ENCODE peak calls at places on chromosomes 11 and 22, in eight cellular contexts. U is Caco-2; H is right cardiac atrium; D is neural progenitor cell; I is tibial artery; Q is osteoblast; S is CD8-positive, alpha-beta T cell; O is AG10803. A is an unnamed sample.

GRCh38 chr11:36229091-36229490 is 60.1 kb downstream of the COMMD9 start:
- DNase-seq in U (no peak), H (no peak), D (no peak), I (no peak), Q (no peak), S (no peak), O (no peak), A (no peak)

GRCh38 chr11:75896843-75897419 is 81.9 kb downstream of the UVRAG start:
- DNase-seq in U (no peak), H (no peak), D (peak), I (no peak), Q (peak), S (no peak), O (peak), A (peak)

GRCh38 chr22:27157090-27157489 is 499.7 kb downstream of the MIAT start:
- DNase-seq in U (no peak), H (no peak), D (no peak), I (no peak), Q (no peak), S (no peak), O (no peak), A (no peak)

GRCh38 chr22:32720924-32721323 is 80.6 kb upstream of the TIMP3 start:
- DNase-seq in U (no peak), H (peak), D (no peak), I (no peak), Q (no peak), S (no peak), O (peak), A (peak)

GRCh38 chr11:57320067-57320718 is 4.6 kb downstream of the TNKS1BP1 start:
- DNase-seq in U (no peak), H (peak), D (no peak), I (no peak), Q (peak), S (no peak), O (no peak), A (no peak)

GRCh38 chr11:75668508-75669297 is at the start of gene MAP6:
- DNase-seq in U (peak), H (peak), D (peak), I (no peak), Q (peak), S (no peak), O (no peak), A (no peak)

GRCh38 chr11:134667505-134667904 is 255.5 kb upstream of the B3GAT1 start:
- DNase-seq in U (peak), H (no peak), D (no peak), I (no peak), Q (no peak), S (no peak), O (no peak), A (no peak)

GRCh38 chr11:35148163-35148562 is 9.2 kb downstream of the CD44 start:
- DNase-seq in U (no peak), H (no peak), D (no peak), I (no peak), Q (no peak), S (peak), O (no peak), A (no peak)

GRCh38 chr11:19577849-19578619 is 134.6 kb upstream of the NAV2 start:
- DNase-seq in U (no peak), H (peak), D (no peak), I (peak), Q (peak), S (no peak), O (peak), A (no peak)

GRCh38 chr22:35839811-35840739 is 122.4 kb downstream of the APOL5 start:
- DNase-seq in U (peak), H (peak), D (peak), I (peak), Q (peak), S (peak), O (peak), A (no peak)

GRCh38 chr11:720642-721346 is 14.8 kb downstream of the EPS8L2 start:
- DNase-seq in U (no peak), H (peak), D (peak), I (peak), Q (peak), S (no peak), O (no peak), A (no peak)

GRCh38 chr11:75450236-75450635 is 17.2 kb upstream of the KLHL35 start:
- DNase-seq in U (no peak), H (no peak), D (no peak), I (no peak), Q (peak), S (no peak), O (no peak), A (no peak)

GRCh38 chr11:19365743-19366410 is 125.1 kb upstream of the E2F8 start:
- DNase-seq in U (no peak), H (peak), D (peak), I (no peak), Q (no peak), S (no peak), O (no peak), A (no peak)

GRCh38 chr11:79249341-79249993 is 191.4 kb downstream of the TENM4 start:
- DNase-seq in U (no peak), H (no peak), D (no peak), I (no peak), Q (no peak), S (no peak), O (peak), A (no peak)

GRCh38 chr22:41021655-41022454 is 70.5 kb upstream of the EP300 start:
- DNase-seq in U (peak), H (peak), D (peak), I (peak), Q (peak), S (peak), O (peak), A (peak)

GRCh38 chr11:65555693-65556231 is 2.4 kb downstream of the LTBP3 start:
- DNase-seq in U (peak), H (peak), D (no peak), I (peak), Q (peak), S (no peak), O (peak), A (no peak)

GRCh38 chr11:78763664-78764063 is 189.0 kb upstream of the NARS2 start:
- DNase-seq in U (no peak), H (no peak), D (no peak), I (no peak), Q (no peak), S (no peak), O (no peak), A (no peak)

GRCh38 chr22:45006101-45006872 is 3.5 kb downstream of the PHF21B start:
- DNase-seq in U (no peak), H (no peak), D (no peak), I (no peak), Q (no peak), S (no peak), O (no peak), A (no peak)

GRCh38 chr22:23501244-23501643 is 78.8 kb downstream of the IGLL1 start:
- DNase-seq in U (no peak), H (no peak), D (no peak), I (peak), Q (peak), S (no peak), O (no peak), A (no peak)

GRCh38 chr22:29707471-29707870 is 12.3 kb upstream of the CABP7 start:
- DNase-seq in U (no peak), H (no peak), D (no peak), I (no peak), Q (peak), S (no peak), O (no peak), A (no peak)

GRCh38 chr11:64359712-64360402 is 895 bp downstream of the RPS6KA4 start:
- DNase-seq in U (no peak), H (peak), D (no peak), I (no peak), Q (no peak), S (no peak), O (no peak), A (no peak)

GRCh38 chr11:129861702-129862107 is 33.7 kb downstream of the NFRKB start:
- DNase-seq in U (peak), H (peak), D (peak), I (no peak), Q (peak), S (no peak), O (peak), A (no peak)

GRCh38 chr11:59918494-59918893 is 19.7 kb upstream of the OOSP1 start:
- DNase-seq in U (no peak), H (no peak), D (no peak), I (no peak), Q (no peak), S (no peak), O (peak), A (no peak)

DNA sequence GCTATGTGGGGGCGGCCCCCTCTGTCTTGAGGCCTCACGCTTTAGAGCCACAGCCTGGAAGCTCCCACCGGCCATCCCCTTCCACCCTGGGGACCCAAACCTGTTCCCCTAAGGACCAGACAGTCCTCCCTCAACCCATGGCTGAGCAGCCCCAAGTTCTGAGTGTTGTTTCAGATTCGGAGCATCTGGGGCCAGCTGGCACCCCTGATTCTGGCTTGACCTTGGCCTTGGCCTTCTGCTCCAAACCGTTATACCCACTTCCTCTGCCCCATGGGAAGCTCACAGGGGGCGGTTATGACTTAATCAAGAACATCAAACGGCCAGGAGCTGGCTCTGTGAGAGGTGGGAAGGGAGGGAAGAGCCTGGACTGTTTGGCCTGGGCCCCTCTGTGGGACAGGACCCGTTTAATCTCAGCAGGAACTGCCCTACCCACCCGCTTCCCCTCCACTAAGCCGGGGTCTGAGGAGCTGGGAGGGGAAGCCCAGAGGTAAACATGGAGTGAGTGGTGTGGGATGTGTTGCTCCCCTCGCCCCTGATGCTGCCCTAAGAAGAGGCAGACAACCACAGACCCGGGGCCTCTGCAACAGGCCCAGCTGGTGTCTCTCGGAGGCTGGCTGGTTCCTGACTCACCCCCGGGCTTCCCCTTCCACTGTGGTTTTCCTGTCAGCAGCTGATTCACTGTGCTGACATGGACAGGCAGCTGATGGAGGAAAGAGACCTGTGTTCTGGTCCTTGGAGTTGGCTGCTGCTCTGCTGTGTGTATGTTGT is 3.4 kb downstream of the CD82 start:
- DNase-seq in U (no peak), H (peak), D (no peak), I (peak), Q (peak), S (peak), O (peak), A (peak)
- H3K4me3 ChIP-seq in U (no peak), H (no peak), D (no peak), I (peak), Q (peak), S (no peak), O (no peak), A (peak)

GRCh38 chr11:47408598-47409439 is 429 bp downstream of the SLC39A13 start:
- DNase-seq in U (peak), H (peak), D (peak), I (peak), Q (peak), S (no peak), O (peak), A (no peak)

GRCh38 chr11:47409440-47410403 is 1.3 kb downstream of the SLC39A13 start:
- DNase-seq in U (no peak), H (peak), D (peak), I (no peak), Q (peak), S (no peak), O (peak), A (no peak)

GRCh38 chr11:47412152-47412746 is 3.9 kb downstream of the SLC39A13 start:
- DNase-seq in U (peak), H (peak), D (peak), I (no peak), Q (peak), S (peak), O (peak), A (no peak)

GRCh38 chr11:47407746-47408590 is at the start of gene SLC39A13:
- DNase-seq in U (peak), H (peak), D (peak), I (peak), Q (peak), S (peak), O (peak), A (peak)

DNA sequence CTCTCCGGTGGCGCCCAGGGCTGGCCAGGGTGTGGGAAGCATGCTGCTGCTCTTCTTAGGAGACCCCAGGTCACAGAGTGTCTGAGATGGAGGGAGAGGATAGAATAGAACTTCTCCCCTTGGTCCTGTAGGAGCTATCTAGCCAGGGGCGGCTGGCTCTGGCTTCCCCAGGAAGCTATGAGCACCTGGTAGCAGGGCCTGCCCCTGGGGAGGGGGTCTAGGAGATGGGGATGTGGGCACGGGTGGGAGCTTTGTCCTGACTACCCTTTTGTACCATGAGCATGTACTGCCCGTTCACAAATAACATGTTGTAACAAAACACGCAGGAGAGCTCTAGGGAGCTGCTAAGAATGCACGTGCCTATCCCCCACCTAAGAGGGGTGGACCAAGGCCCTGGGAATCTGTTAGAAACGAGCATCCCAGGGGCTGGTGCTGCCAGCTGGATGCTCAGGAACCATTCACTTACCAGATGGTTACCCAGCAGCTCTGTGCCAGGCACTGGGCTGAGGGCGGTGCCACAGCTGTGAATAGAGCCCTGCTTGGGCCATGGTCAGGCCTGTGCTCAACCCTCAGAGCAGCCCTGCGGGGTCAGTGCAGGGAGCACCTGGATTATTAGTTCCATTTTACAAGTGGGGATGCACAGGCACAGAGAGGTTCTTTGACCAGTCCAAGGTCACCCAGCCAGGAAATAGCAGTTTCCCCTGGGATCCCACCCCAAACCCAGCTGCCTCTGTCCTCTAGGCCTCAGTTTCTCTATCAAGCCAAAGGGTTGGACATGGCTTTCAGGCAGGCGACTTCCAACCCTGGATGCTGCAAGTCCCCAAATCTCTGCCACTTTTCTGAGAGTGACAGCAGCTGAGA is 2.2 kb downstream of the SLC39A13 start:
- DNase-seq in U (no peak), H (no peak), D (peak), I (no peak), Q (peak), S (no peak), O (no peak), A (no peak)
- H3K4me3 ChIP-seq in U (no peak), H (no peak), D (no peak), I (no peak), Q (peak), S (no peak), O (peak), A (no peak)

GRCh38 chr22:43181321-43182076 is 5.4 kb downstream of the TTLL12 start:
- DNase-seq in U (no peak), H (peak), D (no peak), I (no peak), Q (peak), S (no peak), O (no peak), A (no peak)

GRCh38 chr22:43183496-43184263 is 3.3 kb downstream of the TTLL12 start:
- DNase-seq in U (no peak), H (peak), D (no peak), I (no peak), Q (peak), S (no peak), O (peak), A (no peak)

GRCh38 chr22:43180670-43181069 is 6.3 kb downstream of the TTLL12 start:
- DNase-seq in U (no peak), H (peak), D (no peak), I (no peak), Q (peak), S (no peak), O (no peak), A (no peak)

GRCh38 chr22:43182726-43183125 is 4.2 kb downstream of the TTLL12 start:
- DNase-seq in U (no peak), H (no peak), D (no peak), I (no peak), Q (peak), S (no peak), O (no peak), A (no peak)

GRCh38 chr22:43182118-43182517 is 4.8 kb downstream of the TTLL12 start:
- DNase-seq in U (no peak), H (peak), D (no peak), I (no peak), Q (no peak), S (no peak), O (no peak), A (no peak)
- H3K4me3 ChIP-seq in U (no peak), H (no peak), D (no peak), I (no peak), Q (no peak), S (no peak), O (no peak), A (no peak)

GRCh38 chr11:118221419-118221818 is 3.4 kb downstream of the JAML start:
- DNase-seq in U (no peak), H (no peak), D (no peak), I (no peak), Q (no peak), S (no peak), O (no peak), A (no peak)

GRCh38 chr11:118224512-118225180 is at the start of gene JAML:
- DNase-seq in U (no peak), H (no peak), D (no peak), I (no peak), Q (no peak), S (peak), O (no peak), A (peak)

GRCh38 chr11:118223992-118224391 is 819 bp downstream of the JAML start:
- DNase-seq in U (no peak), H (no peak), D (no peak), I (no peak), Q (no peak), S (peak), O (no peak), A (no peak)

GRCh38 chr11:118222437-118222836 is 2.4 kb downstream of the JAML start:
- DNase-seq in U (no peak), H (no peak), D (no peak), I (no peak), Q (no peak), S (no peak), O (no peak), A (no peak)

GRCh38 chr11:118223576-118223975 is 1.2 kb downstream of the JAML start:
- DNase-seq in U (no peak), H (no peak), D (no peak), I (no peak), Q (no peak), S (no peak), O (no peak), A (no peak)
- H3K4me3 ChIP-seq in U (no peak), H (no peak), D (no peak), I (no peak), Q (no peak), S (peak), O (no peak), A (no peak)

GRCh38 chr11:46553746-46554204 is 40.0 kb downstream of the AMBRA1 start:
- DNase-seq in U (no peak), H (no peak), D (no peak), I (no peak), Q (no peak), S (no peak), O (no peak), A (no peak)
- H3K4me3 ChIP-seq in U (no peak), H (no peak), D (no peak), I (no peak), Q (no peak), S (no peak), O (no peak), A (no peak)

GRCh38 chr11:93020248-93021088 is 51.0 kb downstream of the MTNR1B start:
- DNase-seq in U (no peak), H (no peak), D (no peak), I (no peak), Q (peak), S (no peak), O (peak), A (no peak)
- H3K4me3 ChIP-seq in U (no peak), H (no peak), D (no peak), I (no peak), Q (peak), S (no peak), O (no peak), A (no peak)

DNA sequence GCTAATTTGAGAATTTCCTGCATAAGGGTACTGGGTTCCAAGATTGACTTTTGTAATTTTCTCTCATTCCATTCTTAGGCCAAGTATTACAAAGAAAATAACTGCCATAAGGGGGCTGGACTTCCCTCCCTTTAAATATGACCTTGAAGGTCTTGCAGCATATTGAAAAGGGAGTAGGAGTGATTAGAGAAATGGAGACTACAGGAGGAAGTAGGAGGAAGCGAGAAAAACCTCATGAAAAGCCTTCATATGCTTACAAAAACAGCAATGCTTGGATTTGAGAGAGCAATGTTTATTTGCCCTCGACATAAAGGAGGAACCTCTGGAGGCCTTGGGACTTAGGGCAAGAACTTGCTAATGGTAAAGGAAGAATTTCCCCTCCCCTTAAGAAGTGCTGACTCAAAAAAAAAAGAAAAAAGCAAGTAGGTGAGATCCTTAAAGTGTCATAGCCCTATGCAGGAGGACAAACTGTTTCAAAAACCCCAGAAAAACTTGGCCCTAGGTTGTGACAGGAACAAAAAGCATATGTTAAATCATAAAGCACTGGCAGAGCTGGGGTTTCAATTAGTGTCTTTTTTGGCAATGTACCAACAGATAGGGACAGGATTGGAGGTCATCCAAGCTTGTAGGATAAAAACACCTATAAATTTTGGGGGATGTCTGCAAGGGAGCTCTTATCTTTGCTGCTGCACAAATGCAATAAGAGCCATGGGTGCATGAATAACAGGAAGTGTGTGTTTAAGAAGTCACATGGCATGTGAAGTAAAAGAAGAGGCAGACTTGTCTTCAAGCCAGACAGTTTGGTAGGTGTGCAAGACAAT is 4.9 kb downstream of the GLYAT start:
- DNase-seq in U (no peak), H (no peak), D (no peak), I (no peak), Q (no peak), S (peak), O (no peak), A (peak)
- H3K4me3 ChIP-seq in U (no peak), H (no peak), D (no peak), I (no peak), Q (no peak), S (peak), O (no peak), A (no peak)